ENCODE peak calls at places on chromosomes 7 and 10, in eight cellular contexts. N is GM04504; F is GM12865; O is occipital lobe; D is naive thymus-derived CD8-positive, alpha-beta T cell; P is fibroblast of mammary gland; I is brain microvascular endothelial cell; Q is neural crest cell. V is an unnamed sample.

GRCh38 chr10:125694874-125695273 is 11.9 kb upstream of the TEX36 start:
- DNase-seq in O (no peak), F (no peak), D (no peak), N (peak; percentile 67), I (peak; percentile 51), P (peak; percentile 7), Q (no peak), V (peak; percentile 9)

GRCh38 chr7:94301024-94301588 is 93.6 kb upstream of the COL1A2 start:
- DNase-seq in O (no peak), P (peak; percentile 98), F (no peak), D (no peak), I (peak; percentile 97), Q (peak; percentile 43), N (peak; percentile 95), V (peak; percentile 98)

GRCh38 chr7:131629203-131629871 is 72.9 kb upstream of the PODXL start:
- DNase-seq in Q (no peak), O (no peak), D (no peak), F (no peak), I (peak; percentile 71), P (peak; percentile 51), N (no peak), V (no peak)

GRCh38 chr7:40544932-40545331 is 410.1 kb downstream of the SUGCT start:
- DNase-seq in P (peak; percentile 8), F (no peak), I (no peak), D (no peak), O (no peak), N (no peak), Q (no peak), V (no peak)

GRCh38 chr7:24572421-24573007 is 738 bp upstream of the PALS2 start:
- DNase-seq in I (peak; percentile 18), Q (peak; percentile 14), D (peak; percentile 22), N (peak; percentile 24), P (peak; percentile 46), F (peak; percentile 26), O (peak; percentile 34), V (no peak)

GRCh38 chr7:725223-726005 is 1.1 kb upstream of the DNAAF5 start:
- DNase-seq in O (no peak), F (no peak), P (peak; percentile 62), I (peak; percentile 77), D (no peak), N (no peak), Q (no peak), V (no peak)

GRCh38 chr10:79135790-79136189 is 67.0 kb downstream of the ZMIZ1 start:
- DNase-seq in D (no peak), F (no peak), P (no peak), I (no peak), Q (no peak), O (no peak), N (no peak), V (no peak)

GRCh38 chr10:53899463-53899862 is 901.6 kb downstream of the PCDH15 start:
- DNase-seq in N (no peak), F (no peak), Q (no peak), O (no peak), I (no peak), P (no peak), D (no peak), V (no peak)

GRCh38 chr10:98251399-98251798 is 16.6 kb downstream of the LOXL4 start:
- DNase-seq in D (no peak), I (no peak), P (no peak), N (no peak), Q (no peak), F (no peak), O (no peak), V (no peak)

GRCh38 chr10:100890696-100891271 is 22.0 kb upstream of the SLF2 start:
- DNase-seq in O (no peak), F (no peak), N (peak; percentile 91), P (peak; percentile 98), I (peak; percentile 97), Q (no peak), D (no peak), V (peak; percentile 96)

V was measured in skeletal muscle cell.